ENCODE peak calls at places on chromosomes 2 and 18, in seven cellular contexts. One of them, this sample, is unnamed.

GRCh38 chr2:9844036-9844483 is 786 bp downstream of the TAF1B start:
- DNase-seq in thoracic aorta: no peak
- DNase-seq in psoas muscle: no peak
- DNase-seq in RWPE1: no peak
- DNase-seq in cardiac muscle cell: peak
- DNase-seq in endothelial cell of umbilical vein: no peak
- DNase-seq in stomach: no peak
- DNase-seq in this sample: no peak

GRCh38 chr2:220198911-220199310 is 571.5 kb downstream of the SLC4A3 start:
- DNase-seq in RWPE1: peak
- DNase-seq in cardiac muscle cell: peak
- DNase-seq in endothelial cell of umbilical vein: no peak
- DNase-seq in stomach: no peak
- DNase-seq in thoracic aorta: no peak
- DNase-seq in psoas muscle: no peak
- DNase-seq in this sample: no peak

GRCh38 chr18:62420513-62421209 is 95.6 kb downstream of the TNFRSF11A start:
- DNase-seq in stomach: peak
- DNase-seq in psoas muscle: no peak
- DNase-seq in cardiac muscle cell: peak
- DNase-seq in RWPE1: peak
- DNase-seq in thoracic aorta: no peak
- DNase-seq in endothelial cell of umbilical vein: peak
- DNase-seq in this sample: peak

GRCh38 chr2:174778479-174778962 is 14.2 kb upstream of the CHRNA1 start:
- DNase-seq in RWPE1: no peak
- DNase-seq in thoracic aorta: no peak
- DNase-seq in stomach: no peak
- DNase-seq in endothelial cell of umbilical vein: no peak
- DNase-seq in psoas muscle: peak
- DNase-seq in cardiac muscle cell: peak
- DNase-seq in this sample: peak

GRCh38 chr2:139480251-139480650 is 700.1 kb upstream of the NXPH2 start:
- DNase-seq in thoracic aorta: no peak
- DNase-seq in endothelial cell of umbilical vein: no peak
- DNase-seq in psoas muscle: no peak
- DNase-seq in cardiac muscle cell: no peak
- DNase-seq in stomach: no peak
- DNase-seq in RWPE1: no peak
- DNase-seq in this sample: no peak

GRCh38 chr2:177796644-177797415 is 275.7 kb downstream of the PDE11A start:
- DNase-seq in RWPE1: no peak
- DNase-seq in endothelial cell of umbilical vein: no peak
- DNase-seq in stomach: no peak
- DNase-seq in psoas muscle: no peak
- DNase-seq in cardiac muscle cell: no peak
- DNase-seq in thoracic aorta: no peak
- DNase-seq in this sample: no peak

GRCh38 chr2:134207589-134208209 is 46.2 kb upstream of the MGAT5 start:
- DNase-seq in RWPE1: peak
- DNase-seq in stomach: peak
- DNase-seq in cardiac muscle cell: peak
- DNase-seq in thoracic aorta: no peak
- DNase-seq in psoas muscle: peak
- DNase-seq in endothelial cell of umbilical vein: peak
- DNase-seq in this sample: peak

GRCh38 chr18:79639072-79639829 is 40.4 kb upstream of the CTDP1 start:
- DNase-seq in endothelial cell of umbilical vein: no peak
- DNase-seq in RWPE1: no peak
- DNase-seq in thoracic aorta: no peak
- DNase-seq in stomach: no peak
- DNase-seq in psoas muscle: no peak
- DNase-seq in cardiac muscle cell: peak
- DNase-seq in this sample: no peak

GRCh38 chr2:100978582-100979051 is 23.5 kb upstream of the RPL31 start:
- DNase-seq in cardiac muscle cell: peak
- DNase-seq in stomach: no peak
- DNase-seq in thoracic aorta: peak
- DNase-seq in RWPE1: no peak
- DNase-seq in endothelial cell of umbilical vein: peak
- DNase-seq in psoas muscle: peak
- DNase-seq in this sample: no peak

GRCh38 chr2:148880636-148881035 is 5.6 kb downstream of the KIF5C start:
- DNase-seq in RWPE1: no peak
- DNase-seq in stomach: no peak
- DNase-seq in psoas muscle: no peak
- DNase-seq in endothelial cell of umbilical vein: no peak
- DNase-seq in cardiac muscle cell: no peak
- DNase-seq in thoracic aorta: no peak
- DNase-seq in this sample: no peak

GRCh38 chr18:3380384-3380961 is 69.5 kb upstream of the TGIF1 start:
- DNase-seq in stomach: no peak
- DNase-seq in cardiac muscle cell: peak
- DNase-seq in RWPE1: peak
- DNase-seq in psoas muscle: peak
- DNase-seq in thoracic aorta: no peak
- DNase-seq in endothelial cell of umbilical vein: peak
- DNase-seq in this sample: no peak

GRCh38 chr2:111975053-111975552 is 76.7 kb downstream of the MERTK start:
- DNase-seq in RWPE1: peak
- DNase-seq in stomach: peak
- DNase-seq in endothelial cell of umbilical vein: peak
- DNase-seq in cardiac muscle cell: peak
- DNase-seq in thoracic aorta: no peak
- DNase-seq in psoas muscle: no peak
- DNase-seq in this sample: no peak

GRCh38 chr2:203175371-203175770 is 63.4 kb upstream of the CYP20A1 start:
- DNase-seq in thoracic aorta: no peak
- DNase-seq in cardiac muscle cell: no peak
- DNase-seq in RWPE1: no peak
- DNase-seq in stomach: no peak
- DNase-seq in endothelial cell of umbilical vein: no peak
- DNase-seq in psoas muscle: no peak
- DNase-seq in this sample: no peak

GRCh38 chr18:62399306-62399705 is 74.2 kb downstream of the TNFRSF11A start:
- DNase-seq in psoas muscle: no peak
- DNase-seq in stomach: no peak
- DNase-seq in endothelial cell of umbilical vein: no peak
- DNase-seq in RWPE1: no peak
- DNase-seq in thoracic aorta: no peak
- DNase-seq in cardiac muscle cell: no peak
- DNase-seq in this sample: no peak

DNA sequence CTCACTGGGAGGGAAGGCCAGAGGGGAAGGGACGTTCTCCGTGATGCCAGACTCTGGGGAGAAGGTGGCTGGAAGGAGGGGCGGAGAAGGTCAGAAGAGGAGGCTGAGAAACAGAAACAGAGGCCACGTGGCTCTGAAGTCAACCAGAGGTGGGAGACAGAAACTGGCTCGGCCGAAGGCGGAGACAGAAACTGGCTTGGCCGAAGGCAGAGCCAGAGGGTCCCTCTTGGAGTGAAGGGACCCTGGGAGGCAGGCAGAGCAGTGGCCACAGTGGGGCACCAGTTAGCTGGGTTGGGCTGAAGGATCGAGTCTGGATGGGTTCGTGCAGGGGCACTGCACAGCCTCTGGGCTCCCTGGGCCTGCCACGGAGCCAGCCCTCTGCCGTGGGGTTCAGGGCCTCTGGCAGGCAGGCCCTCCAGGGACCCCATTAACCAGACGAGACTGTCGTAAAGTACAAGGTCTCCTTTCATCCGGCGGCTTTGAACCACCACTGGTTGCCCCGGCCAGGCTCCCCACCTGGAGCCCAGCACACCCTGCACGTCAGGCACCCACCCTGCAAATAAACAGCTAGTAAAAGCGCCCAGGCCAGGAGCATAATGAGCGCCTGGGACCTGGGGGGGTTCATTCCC is 218.8 kb downstream of the DYSF start:
- DNase-seq in endothelial cell of umbilical vein: no peak
- DNase-seq in psoas muscle: no peak
- DNase-seq in cardiac muscle cell: no peak
- DNase-seq in thoracic aorta: no peak
- DNase-seq in RWPE1: no peak
- DNase-seq in stomach: no peak
- DNase-seq in this sample: no peak
- TF ChIP-seq CTCF in endothelial cell of umbilical vein: peak
- TF ChIP-seq CTCF in psoas muscle: no peak
- TF ChIP-seq CTCF in cardiac muscle cell: peak
- TF ChIP-seq CTCF in thoracic aorta: no peak
- TF ChIP-seq CTCF in RWPE1: no peak
- TF ChIP-seq CTCF in stomach: no peak
- TF ChIP-seq CTCF in this sample: no peak

GRCh38 chr18:13051950-13052349 is 60.8 kb downstream of the CEP192 start:
- DNase-seq in cardiac muscle cell: no peak
- DNase-seq in RWPE1: no peak
- DNase-seq in psoas muscle: no peak
- DNase-seq in stomach: no peak
- DNase-seq in endothelial cell of umbilical vein: peak
- DNase-seq in thoracic aorta: no peak
- DNase-seq in this sample: no peak
- TF ChIP-seq CTCF in cardiac muscle cell: no peak
- TF ChIP-seq CTCF in RWPE1: no peak
- TF ChIP-seq CTCF in psoas muscle: no peak
- TF ChIP-seq CTCF in stomach: no peak
- TF ChIP-seq CTCF in endothelial cell of umbilical vein: no peak
- TF ChIP-seq CTCF in thoracic aorta: no peak
- TF ChIP-seq CTCF in this sample: no peak

DNA sequence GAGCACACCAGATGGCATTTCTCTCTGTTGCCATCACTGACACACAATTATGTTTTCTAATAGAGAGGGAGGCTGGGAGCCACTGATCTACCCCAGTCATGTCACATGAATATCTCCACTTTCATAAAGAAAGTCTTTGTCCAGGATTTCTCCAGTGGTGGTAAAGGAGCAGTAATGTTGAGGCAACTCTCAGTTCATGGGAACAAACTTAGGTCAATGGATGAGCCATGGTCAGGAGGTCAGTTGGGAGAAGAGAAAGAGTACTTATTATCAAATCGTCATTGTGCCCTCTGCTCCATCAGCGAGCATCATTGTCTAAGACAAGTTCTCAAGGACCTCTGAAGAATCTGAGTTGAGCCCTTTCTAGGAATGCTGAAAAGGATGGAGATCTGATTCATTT is 603.7 kb downstream of the ARHGAP15 start:
- DNase-seq in cardiac muscle cell: no peak
- DNase-seq in stomach: no peak
- DNase-seq in psoas muscle: no peak
- DNase-seq in RWPE1: no peak
- DNase-seq in endothelial cell of umbilical vein: no peak
- DNase-seq in thoracic aorta: no peak
- DNase-seq in this sample: no peak
- TF ChIP-seq CTCF in cardiac muscle cell: no peak
- TF ChIP-seq CTCF in stomach: no peak
- TF ChIP-seq CTCF in psoas muscle: no peak
- TF ChIP-seq CTCF in RWPE1: no peak
- TF ChIP-seq CTCF in endothelial cell of umbilical vein: no peak
- TF ChIP-seq CTCF in thoracic aorta: no peak
- TF ChIP-seq CTCF in this sample: no peak

GRCh38 chr2:78682781-78683180 is 342.7 kb upstream of the REG3G start:
- DNase-seq in psoas muscle: no peak
- DNase-seq in stomach: no peak
- DNase-seq in cardiac muscle cell: no peak
- DNase-seq in endothelial cell of umbilical vein: no peak
- DNase-seq in thoracic aorta: no peak
- DNase-seq in RWPE1: no peak
- DNase-seq in this sample: no peak
- TF ChIP-seq CTCF in psoas muscle: no peak
- TF ChIP-seq CTCF in stomach: no peak
- TF ChIP-seq CTCF in cardiac muscle cell: no peak
- TF ChIP-seq CTCF in endothelial cell of umbilical vein: no peak
- TF ChIP-seq CTCF in thoracic aorta: no peak
- TF ChIP-seq CTCF in RWPE1: no peak
- TF ChIP-seq CTCF in this sample: no peak

DNA sequence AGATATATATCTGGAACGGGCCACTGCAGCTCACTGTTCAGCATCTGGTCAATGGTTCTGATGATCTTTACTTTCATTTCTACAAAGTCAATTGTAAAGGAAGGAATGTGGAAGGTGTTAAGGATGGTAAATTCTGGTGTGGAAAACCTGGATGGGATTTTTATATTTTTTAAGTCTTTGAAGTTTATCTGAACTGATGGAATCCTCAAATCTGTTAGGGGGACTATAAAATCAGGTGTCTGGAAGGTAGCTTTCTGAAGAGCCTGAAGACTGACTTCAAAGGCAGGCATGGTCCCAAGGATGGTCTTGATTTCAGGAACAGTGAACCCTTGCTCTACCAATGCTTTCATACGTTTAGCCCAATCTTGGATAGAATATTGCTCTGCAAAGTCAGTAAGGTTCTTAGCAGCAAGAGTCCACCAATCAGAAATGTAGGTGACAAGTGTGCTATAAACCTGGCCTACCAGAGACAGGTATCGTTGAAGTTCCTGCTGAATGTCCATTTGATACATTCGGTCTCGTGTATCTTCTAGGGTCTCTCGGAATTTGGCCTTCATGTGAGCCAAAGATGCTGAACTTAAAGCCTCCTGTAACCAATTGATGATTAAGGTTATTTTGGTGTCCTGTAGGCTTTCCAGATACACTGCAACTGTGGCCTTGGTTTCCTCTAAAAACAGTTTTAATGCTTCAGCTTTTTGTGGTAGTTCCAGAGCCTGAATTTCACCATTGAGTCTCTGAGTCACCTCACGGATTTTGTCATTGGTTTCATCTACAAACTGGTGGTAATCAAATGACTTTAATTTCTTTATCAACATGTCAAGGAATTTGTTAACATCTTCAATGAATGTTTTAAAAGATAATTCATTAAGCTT is 34.8 kb downstream of the APOB start:
- DNase-seq in stomach: no peak
- DNase-seq in endothelial cell of umbilical vein: no peak
- DNase-seq in RWPE1: no peak
- DNase-seq in cardiac muscle cell: no peak
- DNase-seq in psoas muscle: no peak
- DNase-seq in thoracic aorta: no peak
- DNase-seq in this sample: no peak
- TF ChIP-seq CTCF in stomach: no peak
- TF ChIP-seq CTCF in endothelial cell of umbilical vein: no peak
- TF ChIP-seq CTCF in RWPE1: no peak
- TF ChIP-seq CTCF in cardiac muscle cell: no peak
- TF ChIP-seq CTCF in psoas muscle: no peak
- TF ChIP-seq CTCF in thoracic aorta: no peak
- TF ChIP-seq CTCF in this sample: no peak

DNA sequence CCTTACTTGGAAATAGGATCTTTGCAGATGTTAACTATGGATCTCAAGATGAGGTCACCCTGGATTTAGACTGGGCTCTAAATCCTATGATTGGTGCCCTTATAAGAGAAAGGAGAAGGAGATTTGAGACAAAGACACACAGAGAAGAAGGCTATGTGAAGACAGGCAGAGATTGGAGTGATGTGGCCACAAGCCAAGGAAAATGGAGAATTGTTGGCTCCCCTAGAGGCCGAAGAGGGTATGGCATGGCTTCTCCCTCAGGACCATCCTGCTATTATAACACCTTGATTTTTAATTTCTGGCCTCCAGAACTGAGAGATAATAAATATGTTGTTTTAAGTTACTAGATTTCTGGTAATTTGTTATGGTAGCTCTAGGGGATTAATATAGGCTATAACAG is 7.6 kb downstream of the CYBRD1 start:
- DNase-seq in RWPE1: no peak
- DNase-seq in stomach: no peak
- DNase-seq in thoracic aorta: no peak
- DNase-seq in cardiac muscle cell: no peak
- DNase-seq in psoas muscle: no peak
- DNase-seq in endothelial cell of umbilical vein: no peak
- DNase-seq in this sample: no peak
- TF ChIP-seq CTCF in RWPE1: peak
- TF ChIP-seq CTCF in stomach: no peak
- TF ChIP-seq CTCF in thoracic aorta: peak
- TF ChIP-seq CTCF in cardiac muscle cell: peak
- TF ChIP-seq CTCF in psoas muscle: peak
- TF ChIP-seq CTCF in endothelial cell of umbilical vein: peak
- TF ChIP-seq CTCF in this sample: peak

This sample was measured in natural killer cell.